ENCODE peak calls at places on chromosomes 11 and 22, in four cellular contexts. Z is psoas muscle, V is coronary artery, S is SK-N-SH. T is an unnamed sample.

GRCh38 chr11:58963551-58964075 is 24.3 kb downstream of the GLYATL1 start:
- DNase-seq in Z (no peak), V (no peak), S (peak), T (peak)

GRCh38 chr11:107577312-107577711 is 11.8 kb upstream of the ALKBH8 start:
- DNase-seq in Z (no peak), V (no peak), S (no peak), T (no peak)

GRCh38 chr11:94134651-94135512 is 6.2 kb downstream of the PANX1 start:
- DNase-seq in Z (peak), V (peak), S (no peak), T (no peak)

GRCh38 chr11:32960553-32961164 is 55.0 kb upstream of the DEPDC7 start:
- DNase-seq in Z (no peak), V (no peak), S (peak), T (no peak)

GRCh38 chr11:77619576-77620198 is 17.9 kb downstream of the CLNS1A start:
- DNase-seq in Z (no peak), V (no peak), S (no peak), T (peak)

GRCh38 chr11:1673841-1674193 is 23.2 kb upstream of the KRTAP5-6 start:
- DNase-seq in Z (no peak), V (no peak), S (no peak), T (no peak)

GRCh38 chr11:95576149-95576851 is 213.3 kb downstream of the FAM76B start:
- DNase-seq in Z (no peak), V (no peak), S (no peak), T (no peak)

GRCh38 chr11:86931965-86932332 is 23.2 kb downstream of the FZD4 start:
- DNase-seq in Z (no peak), V (no peak), S (no peak), T (no peak)

GRCh38 chr11:66768088-66768521 is 39.1 kb upstream of the SPTBN2 start:
- DNase-seq in Z (no peak), V (no peak), S (no peak), T (no peak)

GRCh38 chr11:105181100-105181499 is 41.5 kb upstream of the CARD18 start:
- DNase-seq in Z (no peak), V (no peak), S (no peak), T (no peak)

GRCh38 chr11:115290479-115291390 is 213.5 kb downstream of the CADM1 start:
- DNase-seq in Z (no peak), V (no peak), S (peak), T (no peak)

GRCh38 chr11:76523786-76524436 is 79.1 kb downstream of the EMSY start:
- DNase-seq in Z (no peak), V (no peak), S (no peak), T (no peak)

GRCh38 chr11:95714853-95715776 is 74.5 kb downstream of the FAM76B start:
- DNase-seq in Z (no peak), V (no peak), S (no peak), T (no peak)

GRCh38 chr11:66840317-66841091 is 2.7 kb upstream of the RCE1 start:
- DNase-seq in Z (peak), V (peak), S (no peak), T (no peak)

GRCh38 chr11:123765601-123766000 is 11.3 kb upstream of the OR6X1 start:
- DNase-seq in Z (no peak), V (no peak), S (no peak), T (no peak)

GRCh38 chr11:61602775-61603569 is 22.1 kb upstream of the SYT7 start:
- DNase-seq in Z (peak), V (peak), S (peak), T (no peak)

GRCh38 chr11:87352759-87353707 is 315.3 kb downstream of the TMEM135 start:
- DNase-seq in Z (peak), V (peak), S (peak), T (peak)

GRCh38 chr11:73387594-73388021 is 11.4 kb downstream of the RELT start:
- DNase-seq in Z (peak), V (no peak), S (no peak), T (no peak)

GRCh38 chr11:43289368-43289767 is 22.4 kb upstream of the API5 start:
- DNase-seq in Z (no peak), V (no peak), S (no peak), T (no peak)

GRCh38 chr11:120337133-120337895 is 1.1 kb downstream of the ARHGEF12 start:
- DNase-seq in Z (peak), V (peak), S (peak), T (no peak)

DNA sequence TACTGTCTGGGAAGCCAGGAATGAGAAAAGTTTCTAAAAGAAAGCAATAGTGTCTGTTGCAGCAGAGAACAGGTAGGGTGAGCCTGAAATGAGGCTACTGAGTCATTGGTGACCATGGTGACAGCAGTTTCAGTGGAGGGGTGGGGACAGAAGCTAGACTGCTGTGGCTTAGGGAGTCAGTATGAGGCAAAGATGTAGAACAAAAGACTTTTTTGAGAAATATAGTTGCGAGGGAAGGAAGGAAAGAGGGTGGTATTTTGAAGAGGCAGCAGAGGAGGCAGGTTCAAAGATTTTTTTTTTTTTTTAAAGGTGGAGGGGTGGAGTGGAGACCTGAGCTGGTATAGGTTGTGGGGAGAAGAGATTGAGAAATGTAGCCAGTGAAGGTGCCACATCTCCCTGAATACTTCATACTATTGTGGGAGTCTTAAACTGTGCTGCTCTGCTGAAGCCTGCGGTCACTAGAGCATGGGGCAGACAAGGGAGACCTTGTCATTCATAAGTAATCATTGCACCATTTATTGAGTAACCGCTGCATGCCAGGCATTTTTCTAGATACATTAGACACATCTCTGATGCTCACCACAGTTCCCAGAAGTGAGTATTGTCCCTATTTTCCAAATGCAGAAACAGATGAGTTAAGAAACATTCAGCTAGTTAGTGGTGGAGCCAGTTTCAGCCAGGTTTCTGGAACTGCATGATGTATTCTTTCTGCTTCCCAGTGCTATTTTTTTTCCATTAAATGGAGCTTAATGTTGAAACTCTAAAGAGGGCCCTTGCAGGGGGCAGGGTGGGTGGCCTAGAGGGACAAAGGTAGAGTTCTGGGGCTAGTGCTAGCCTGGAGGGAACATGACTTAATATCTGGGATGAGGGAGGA is 49.9 kb downstream of the STIM1 start:
- DNase-seq in Z (no peak), V (no peak), S (no peak), T (no peak)
- H3K4me3 ChIP-seq in Z (no peak), V (no peak), S (no peak), T (no peak)

GRCh38 chr11:8033791-8034585 is 46.9 kb downstream of the EIF3F start:
- DNase-seq in Z (no peak), V (peak), S (no peak), T (no peak)

GRCh38 chr11:8032122-8032521 is 45.0 kb downstream of the EIF3F start:
- DNase-seq in Z (no peak), V (peak), S (peak), T (no peak)

GRCh38 chr11:8034604-8035224 is 46.3 kb upstream of the TUB start:
- DNase-seq in Z (no peak), V (peak), S (no peak), T (no peak)

GRCh38 chr11:8032576-8033311 is 45.6 kb downstream of the EIF3F start:
- DNase-seq in Z (no peak), V (no peak), S (peak), T (no peak)

GRCh38 chr11:8033312-8033715 is 46.2 kb downstream of the EIF3F start:
- DNase-seq in Z (peak), V (peak), S (peak), T (peak)
- H3K4me3 ChIP-seq in Z (no peak), V (no peak), S (no peak), T (no peak)

DNA sequence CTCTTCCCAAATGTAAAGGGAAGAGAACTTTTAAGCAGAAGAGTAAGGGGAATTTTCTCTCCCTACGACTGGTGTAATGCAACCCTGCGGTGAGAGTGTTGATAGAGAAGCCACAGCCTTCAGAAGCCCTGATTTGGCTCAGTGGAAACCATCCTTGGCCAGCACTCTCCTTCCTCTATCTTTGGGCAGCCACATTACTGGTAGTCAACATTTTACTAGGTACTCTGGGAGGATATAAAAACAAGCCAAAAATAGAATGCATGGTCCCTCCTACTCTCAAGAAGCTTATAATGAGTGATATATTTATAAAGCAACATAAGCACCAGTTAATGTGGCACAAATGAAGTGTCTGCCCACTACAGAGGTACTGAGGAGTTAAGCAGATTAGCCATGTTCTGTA is 201.8 kb upstream of the NCAM1 start:
- DNase-seq in Z (no peak), V (no peak), S (no peak), T (no peak)
- H3K4me3 ChIP-seq in Z (no peak), V (no peak), S (no peak), T (no peak)

GRCh38 chr11:12845739-12846358 is 163.3 kb upstream of the RASSF10 start:
- DNase-seq in Z (peak), V (no peak), S (peak), T (peak)
- H3K4me3 ChIP-seq in Z (peak), V (no peak), S (no peak), T (no peak)

GRCh38 chr22:20180640-20181039 is 29.8 kb upstream of the CCDC188 start:
- DNase-seq in Z (no peak), V (no peak), S (no peak), T (no peak)
- H3K4me3 ChIP-seq in Z (no peak), V (no peak), S (no peak), T (no peak)

GRCh38 chr22:19808873-19809478 is 45.7 kb downstream of the GNB1L start:
- DNase-seq in Z (no peak), V (no peak), S (no peak), T (no peak)
- H3K4me3 ChIP-seq in Z (no peak), V (no peak), S (no peak), T (no peak)

GRCh38 chr22:50506611-50507420 is 686 bp downstream of the LMF2 start:
- DNase-seq in Z (peak), V (peak), S (no peak), T (no peak)

GRCh38 chr22:50504245-50505211 is 3.0 kb downstream of the LMF2 start:
- DNase-seq in Z (no peak), V (no peak), S (no peak), T (no peak)

GRCh38 chr22:50507421-50507990 is at the start of gene LMF2:
- DNase-seq in Z (peak), V (peak), S (peak), T (peak)

GRCh38 chr22:50505276-50505775 is 2.2 kb downstream of the LMF2 start:
- DNase-seq in Z (no peak), V (no peak), S (no peak), T (no peak)

DNA sequence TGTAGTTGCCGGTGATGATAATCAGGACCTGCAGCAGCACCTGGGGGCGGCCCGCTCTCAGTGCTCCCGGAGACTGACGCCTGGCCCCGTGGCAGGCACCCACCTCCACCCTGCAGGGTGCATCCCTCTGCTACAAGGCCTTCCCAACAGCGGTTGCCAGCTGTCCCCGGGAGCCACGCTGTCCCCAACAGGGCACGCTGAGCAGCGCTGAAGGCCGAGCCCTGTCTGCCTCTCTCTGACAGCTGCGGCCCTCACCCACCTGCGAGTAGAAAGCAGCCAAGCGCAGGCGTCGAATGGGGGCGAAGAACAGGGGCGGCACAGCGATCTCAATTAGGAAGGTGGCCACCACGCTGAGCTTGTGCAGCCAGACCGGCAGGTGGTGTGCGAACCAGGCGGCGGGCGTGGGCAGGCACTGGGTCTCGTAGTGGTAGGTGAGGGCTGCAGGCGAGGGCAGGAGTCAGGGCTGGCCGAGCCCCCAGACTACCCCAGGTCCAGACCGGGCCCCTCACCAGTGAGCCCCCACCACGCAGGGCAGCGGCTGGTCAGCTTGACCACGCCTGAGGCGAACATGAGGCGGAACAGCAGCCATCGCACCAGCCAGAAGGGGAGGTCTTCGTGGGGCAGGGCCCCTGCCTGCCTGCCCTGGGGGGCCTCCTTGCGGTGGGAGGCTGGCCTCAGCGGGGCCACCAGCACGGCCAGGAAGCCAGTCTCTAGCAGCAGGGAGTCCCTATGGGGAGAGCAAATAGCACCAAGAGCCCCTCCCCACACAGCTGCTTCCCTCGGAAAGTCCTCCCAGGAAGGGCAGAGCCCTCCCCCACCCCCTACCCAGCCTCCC is 1.5 kb downstream of the LMF2 start:
- DNase-seq in Z (no peak), V (peak), S (no peak), T (no peak)
- H3K4me3 ChIP-seq in Z (peak), V (peak), S (peak), T (no peak)

GRCh38 chr22:39245130-39246039 is 603 bp upstream of the PDGFB start:
- DNase-seq in Z (no peak), V (no peak), S (no peak), T (no peak)
- H3K4me3 ChIP-seq in Z (peak), V (peak), S (no peak), T (peak)

GRCh38 chr11:27465629-27466028 is 7.0 kb downstream of the LGR4 start:
- DNase-seq in Z (no peak), V (no peak), S (no peak), T (no peak)
- H3K4me3 ChIP-seq in Z (no peak), V (no peak), S (no peak), T (no peak)

T was measured in prostate gland.